ENCODE peak calls at places on chromosomes 4 and X, in seven cellular contexts. V is H9, H is mesenchymal stem cell, J is IMR-90, I is mesendoderm, S is trophoblast cell, P is H1. O is an unnamed sample.

GRCh38 chrX:129581904-129582303 is 41.8 kb downstream of the OCRL start:
- DNase-seq in P (no peak), V (no peak), I (no peak), J (peak), S (no peak), H (no peak), O (no peak)

GRCh38 chr4:117327491-117327890 is 242.1 kb upstream of the TRAM1L1 start:
- DNase-seq in I (no peak), J (no peak), S (no peak), P (no peak), H (peak), V (no peak), O (no peak)

GRCh38 chr4:142846105-142846728 is at the start of gene INPP4B:
- DNase-seq in S (peak), V (peak), I (peak), H (peak), P (no peak), J (peak), O (peak)

GRCh38 chr4:48162162-48162561 is 28.1 kb upstream of the TXK start:
- DNase-seq in S (no peak), P (no peak), V (no peak), I (no peak), H (no peak), J (peak), O (no peak)

GRCh38 chrX:132592880-132593279 is 104.0 kb upstream of the MBNL3 start:
- DNase-seq in H (peak), S (no peak), P (no peak), I (peak), J (no peak), V (peak), O (peak)

GRCh38 chr4:148653681-148654080 is 211.5 kb upstream of the NR3C2 start:
- DNase-seq in P (no peak), H (no peak), J (no peak), I (peak), V (no peak), S (peak), O (no peak)

GRCh38 chr4:1537410-1538095 is 131.3 kb upstream of the NKX1-1 start:
- DNase-seq in S (no peak), H (no peak), J (no peak), V (no peak), I (no peak), P (no peak), O (no peak)

GRCh38 chr4:1569461-1570151 is 114.5 kb downstream of the FAM53A start:
- DNase-seq in H (no peak), P (no peak), V (no peak), S (no peak), I (no peak), J (no peak), O (no peak)

GRCh38 chr4:168453146-168453545 is 27.1 kb downstream of the DDX60L start:
- DNase-seq in V (no peak), J (no peak), H (no peak), I (no peak), P (no peak), S (no peak), O (no peak)

GRCh38 chr4:52982246-52982950 is 120.3 kb downstream of the RASL11B start:
- DNase-seq in H (peak), I (peak), P (no peak), J (peak), V (no peak), S (peak), O (peak)

GRCh38 chr4:140372607-140373327 is 679 bp upstream of the SCOC start:
- DNase-seq in V (no peak), P (no peak), S (no peak), H (peak), J (peak), I (no peak), O (no peak)

GRCh38 chr4:121778991-121779628 is 14.1 kb upstream of the SMIM43 start:
- DNase-seq in V (no peak), P (no peak), S (peak), J (peak), I (no peak), H (no peak), O (no peak)

GRCh38 chr4:6917445-6918241 is 8.0 kb downstream of the TBC1D14 start:
- DNase-seq in S (no peak), J (no peak), V (peak), H (peak), P (no peak), I (peak), O (no peak)

GRCh38 chr4:6273661-6273990 is 4.0 kb downstream of the WFS1 start:
- DNase-seq in I (no peak), P (no peak), V (no peak), J (no peak), H (no peak), S (no peak), O (no peak)

GRCh38 chr4:54254116-54254914 is 25.2 kb downstream of the PDGFRA start:
- DNase-seq in I (peak), P (no peak), V (no peak), H (no peak), J (peak), S (no peak), O (no peak)

GRCh38 chrX:105553118-105553517 is 269.2 kb upstream of the NRK start:
- DNase-seq in J (no peak), I (no peak), S (no peak), V (no peak), H (no peak), P (no peak), O (no peak)

GRCh38 chr4:57158762-57159161 is 48.6 kb upstream of the IGFBP7 start:
- DNase-seq in I (no peak), V (no peak), H (no peak), J (no peak), P (no peak), S (no peak), O (no peak)

GRCh38 chr4:67106846-67107467 is 438.3 kb downstream of the CENPC start:
- DNase-seq in S (no peak), H (peak), J (no peak), I (peak), V (no peak), P (no peak), O (no peak)

GRCh38 chrX:20746690-20747089 is 480.0 kb upstream of the RPS6KA3 start:
- DNase-seq in V (no peak), P (no peak), H (no peak), J (no peak), I (no peak), S (no peak), O (no peak)

GRCh38 chr4:8917868-8918783 is 46.5 kb upstream of the HMX1 start:
- DNase-seq in I (peak), P (peak), S (peak), H (no peak), V (peak), J (peak), O (peak)

GRCh38 chr4:40003986-40004385 is 26.3 kb upstream of the PDS5A start:
- DNase-seq in J (peak), I (no peak), V (no peak), P (no peak), S (no peak), H (peak), O (no peak)

DNA sequence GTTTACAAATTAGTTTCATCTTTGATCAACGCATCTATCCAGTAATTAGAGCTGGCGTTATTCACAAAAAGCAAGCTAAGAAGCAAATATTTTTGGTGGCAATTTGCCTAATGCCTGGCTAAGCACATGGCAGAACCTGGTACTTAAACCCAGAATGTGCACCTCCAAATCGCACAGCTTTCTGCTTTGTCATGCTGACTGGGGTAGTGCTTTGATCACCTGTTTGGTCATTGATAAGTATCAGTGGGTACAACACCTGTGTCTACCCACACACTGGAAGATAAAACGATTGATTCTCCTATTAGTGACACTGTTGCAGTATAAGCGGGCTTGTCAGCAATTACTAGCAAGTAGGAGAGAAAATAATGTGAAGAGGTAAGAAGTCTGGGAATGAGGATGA is 1.9 kb downstream of the NUDT6 start:
- DNase-seq in H (no peak), P (no peak), I (no peak), J (no peak), S (no peak), V (no peak), O (no peak)
- H3K4me2 ChIP-seq in H (no peak), P (no peak), I (no peak), J (no peak), S (no peak), V (no peak), O (no peak)

GRCh38 chrX:37407736-37408135 is 58.6 kb downstream of the PRRG1 start:
- DNase-seq in I (no peak), P (no peak), S (no peak), V (no peak), J (no peak), H (no peak), O (no peak)
- H3K4ac ChIP-seq in I (no peak), P (no peak), S (no peak), V (no peak), J (no peak), H (no peak), O (no peak)

GRCh38 chrX:150574824-150575409 is 6.5 kb downstream of the MTM1 start:
- DNase-seq in V (no peak), I (peak), P (no peak), H (no peak), S (no peak), J (no peak), O (no peak)
- H3K4me2 ChIP-seq in V (no peak), I (no peak), P (peak), H (no peak), S (no peak), J (no peak), O (no peak)

GRCh38 chr4:89992744-89993143 is 98.1 kb downstream of the MMRN1 start:
- DNase-seq in V (no peak), I (no peak), H (no peak), S (no peak), J (no peak), P (no peak), O (no peak)

GRCh38 chr4:89988268-89988667 is 93.6 kb downstream of the MMRN1 start:
- DNase-seq in H (no peak), I (no peak), S (no peak), V (no peak), P (no peak), J (no peak), O (no peak)
- H3K4ac ChIP-seq in H (no peak), I (no peak), S (no peak), V (no peak), P (no peak), J (no peak), O (no peak)

GRCh38 chrX:65581661-65582339 is 47.2 kb upstream of the LAS1L start:
- DNase-seq in I (peak), P (peak), H (peak), S (peak), J (peak), V (peak), O (peak)
- H3K4me2 ChIP-seq in I (no peak), P (no peak), H (no peak), S (no peak), J (no peak), V (no peak), O (no peak)

GRCh38 chrX:139692908-139693307 is 15.1 kb downstream of the MCF2 start:
- DNase-seq in V (peak), S (no peak), I (peak), H (no peak), J (no peak), P (no peak), O (no peak)
- H3K4ac ChIP-seq in V (no peak), S (no peak), I (no peak), H (no peak), J (no peak), P (no peak), O (no peak)

GRCh38 chr4:156676116-156676851 is 295.3 kb downstream of the PDGFC start:
- DNase-seq in S (no peak), V (no peak), P (no peak), H (no peak), I (no peak), J (no peak), O (no peak)
- H3K4me2 ChIP-seq in S (no peak), V (no peak), P (no peak), H (no peak), I (no peak), J (no peak), O (no peak)

DNA sequence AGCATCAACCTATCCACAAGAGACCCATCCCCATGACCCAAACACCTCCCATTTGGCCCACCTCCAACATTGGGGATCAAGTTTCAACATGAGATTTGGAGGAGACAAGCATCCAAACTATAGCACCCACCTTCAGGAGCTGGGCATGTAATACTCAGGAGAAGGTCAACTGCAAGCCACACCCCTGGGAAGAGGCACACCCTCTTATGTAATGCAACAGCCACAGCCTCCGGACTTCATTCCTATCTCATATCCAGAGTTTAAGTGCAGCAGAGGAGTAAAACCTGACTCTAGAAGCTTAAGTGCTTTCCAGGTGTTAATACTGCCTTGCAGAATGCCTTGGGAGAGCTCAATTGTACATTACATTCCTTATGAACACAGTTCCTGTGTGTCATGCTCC is 197.4 kb downstream of the PTTG2 start:
- DNase-seq in V (no peak), H (no peak), J (no peak), S (no peak), P (no peak), I (no peak), O (no peak)
- H3K4ac ChIP-seq in V (no peak), H (no peak), J (peak), S (no peak), P (no peak), I (no peak), O (no peak)